ENCODE peak calls at places on chromosomes 7 and 10, in eight cellular contexts. D is fibroblast of lung, X is lower lobe of right lung, F is DND-41, O is lung, U is NT2/D1, J is mammary epithelial cell, M is thoracic aorta. G is an unnamed sample. For H3K9me3, the result is how much of the 10 kb centered on the place peaks cover.

GRCh38 chr10:35387768-35388167 is 51.5 kb downstream of the CCNY start:
- DNase-seq in D (peak), X (no peak), F (no peak), O (no peak), U (no peak), J (peak), M (no peak), G (peak)

GRCh38 chr10:13567030-13567429 is 19.7 kb upstream of the PRPF18 start:
- DNase-seq in D (no peak), X (no peak), F (no peak), O (no peak), U (no peak), J (no peak), M (no peak), G (no peak)

GRCh38 chr7:157560258-157560654 is 223.5 kb downstream of the DNAJB6 start:
- DNase-seq in D (no peak), X (peak), F (no peak), O (no peak), U (no peak), J (no peak), M (no peak), G (no peak)

GRCh38 chr10:97574374-97575100 is 2.0 kb downstream of the ANKRD2 start:
- DNase-seq in D (peak), X (peak), F (no peak), O (peak), U (peak), J (peak), M (peak), G (peak)

GRCh38 chr7:1096156-1097119 is 8.5 kb downstream of the GPER1 start:
- DNase-seq in D (peak), X (peak), F (no peak), O (no peak), U (no peak), J (no peak), M (no peak), G (no peak)

GRCh38 chr10:7789390-7789789 is 1.4 kb downstream of the ATP5F1C start:
- DNase-seq in D (peak), X (no peak), F (no peak), O (no peak), U (no peak), J (peak), M (no peak), G (peak)

GRCh38 chr7:87225696-87226095 is 6.2 kb upstream of the TMEM243 start:
- DNase-seq in D (peak), X (no peak), F (no peak), O (no peak), U (no peak), J (peak), M (no peak), G (no peak)

GRCh38 chr10:3141361-3142005 is 31.1 kb downstream of the PITRM1 start:
- DNase-seq in D (peak), X (no peak), F (no peak), O (no peak), U (no peak), J (no peak), M (no peak), G (no peak)

GRCh38 chr10:19964625-19965024 is 148.4 kb downstream of the PLXDC2 start:
- DNase-seq in D (no peak), X (no peak), F (no peak), O (no peak), U (no peak), J (no peak), M (no peak), G (no peak)

GRCh38 chr10:119706521-119707278 is 19.1 kb upstream of the INPP5F start:
- DNase-seq in D (no peak), X (no peak), F (no peak), O (no peak), U (peak), J (no peak), M (no peak), G (no peak)

GRCh38 chr7:19215421-19215820 is 70.2 kb upstream of the FERD3L start:
- DNase-seq in D (peak), X (no peak), F (no peak), O (no peak), U (peak), J (peak), M (no peak), G (peak)

GRCh38 chr10:59273453-59273852 is 88.9 kb downstream of the FAM13C start:
- DNase-seq in D (no peak), X (no peak), F (no peak), O (no peak), U (no peak), J (no peak), M (no peak), G (no peak)

GRCh38 chr7:35613150-35613549 is 81.8 kb downstream of the HERPUD2 start:
- DNase-seq in D (no peak), X (no peak), F (no peak), O (no peak), U (no peak), J (no peak), M (no peak), G (peak)

GRCh38 chr10:86955501-86956194 is 1.8 kb downstream of the MMRN2 start:
- DNase-seq in D (no peak), X (peak), F (no peak), O (no peak), U (no peak), J (no peak), M (peak), G (no peak)

GRCh38 chr10:128952856-128953255 is 514.2 kb upstream of the MGMT start:
- DNase-seq in D (no peak), X (no peak), F (no peak), O (no peak), U (no peak), J (no peak), M (no peak), G (no peak)

GRCh38 chr7:9488555-9488954 is 1055.1 kb downstream of the NXPH1 start:
- DNase-seq in D (peak), X (no peak), F (no peak), O (no peak), U (no peak), J (peak), M (no peak), G (peak)

GRCh38 chr7:30634634-30635201 is 40.0 kb downstream of the GARS1 start:
- DNase-seq in D (no peak), X (no peak), F (no peak), O (no peak), U (no peak), J (no peak), M (no peak), G (no peak)

GRCh38 chr10:72981028-72981881 is 26.6 kb upstream of the PLA2G12B start:
- DNase-seq in D (no peak), X (no peak), F (no peak), O (no peak), U (no peak), J (peak), M (no peak), G (no peak)

GRCh38 chr10:72981882-72982529 is 27.4 kb upstream of the PLA2G12B start:
- DNase-seq in D (no peak), X (no peak), F (no peak), O (no peak), U (no peak), J (peak), M (no peak), G (peak)

GRCh38 chr10:72976886-72977285 is 22.3 kb upstream of the PLA2G12B start:
- DNase-seq in D (no peak), X (no peak), F (no peak), O (no peak), U (no peak), J (no peak), M (no peak), G (no peak)

GRCh38 chr10:72980348-72980747 is 25.7 kb upstream of the PLA2G12B start:
- DNase-seq in D (no peak), X (no peak), F (no peak), O (no peak), U (no peak), J (peak), M (no peak), G (no peak)

GRCh38 chr10:72979709-72980108 is 25.1 kb upstream of the PLA2G12B start:
- DNase-seq in D (no peak), X (no peak), F (no peak), O (no peak), U (no peak), J (no peak), M (no peak), G (no peak)
- H3K9me3 ChIP-seq in D (under half), X (under half), F (under half), O (under half), U (under half), J (under half), M (under half), G (half or more)

DNA sequence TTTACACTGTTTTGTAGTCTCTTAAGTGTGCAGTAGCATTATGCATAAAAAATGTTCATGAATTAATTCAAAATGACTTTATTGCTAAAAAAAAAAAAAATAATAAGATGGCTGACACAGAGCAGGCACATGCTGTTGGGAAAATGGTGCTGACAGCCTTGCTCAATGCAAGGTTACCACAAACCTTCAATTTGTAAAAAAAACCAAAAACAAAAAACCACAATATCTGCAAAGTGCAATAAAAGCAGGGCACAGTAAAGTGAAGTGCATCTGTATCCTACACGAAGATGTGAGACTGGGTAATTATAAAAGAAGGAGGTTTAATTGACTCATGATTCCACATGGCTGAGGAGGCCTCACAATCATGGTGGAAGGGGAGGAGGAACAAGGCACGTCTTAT is 185.8 kb downstream of the USP6NL start:
- DNase-seq in D (no peak), X (no peak), F (peak), O (no peak), U (no peak), J (no peak), M (no peak), G (no peak)
- H3K9me3 ChIP-seq in D (under half), X (under half), F (under half), O (under half), U (under half), J (under half), M (under half), G (under half)

GRCh38 chr7:153566324-153566723 is 485.9 kb upstream of the DPP6 start:
- DNase-seq in D (no peak), X (no peak), F (no peak), O (no peak), U (no peak), J (no peak), M (no peak), G (no peak)
- H3K9me3 ChIP-seq in D (under half), X (under half), F (under half), O (under half), U (under half), J (under half), M (under half), G (under half)

DNA sequence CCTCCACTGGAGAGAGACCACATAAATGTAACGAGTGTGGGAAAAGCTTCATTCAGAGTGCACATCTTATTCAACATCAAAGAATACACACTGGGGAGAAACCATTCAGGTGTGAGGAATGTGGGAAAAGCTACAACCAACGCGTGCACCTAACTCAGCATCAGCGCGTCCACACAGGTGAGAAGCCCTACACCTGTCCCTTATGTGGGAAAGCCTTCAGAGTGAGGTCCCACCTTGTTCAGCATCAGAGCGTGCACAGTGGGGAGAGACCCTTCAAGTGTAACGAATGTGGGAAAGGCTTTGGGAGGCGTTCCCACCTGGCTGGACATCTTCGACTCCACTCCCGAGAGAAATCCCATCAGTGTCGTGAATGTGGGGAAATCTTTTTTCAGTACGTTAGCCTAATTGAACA is 20.6 kb downstream of the FAM200A start:
- DNase-seq in D (peak), X (no peak), F (no peak), O (no peak), U (no peak), J (no peak), M (no peak), G (no peak)
- H3K9me3 ChIP-seq in D (under half), X (under half), F (under half), O (under half), U (half or more), J (under half), M (half or more), G (half or more)

G was measured in adipocyte.